ENCODE peak calls at places on chromosomes 7 and 10, in five cellular contexts. One of them, this sample, is unnamed.

GRCh38 chr7:54796150-54796549 is 37.1 kb upstream of the SEC61G start:
- DNase-seq in HepG2: no peak
- DNase-seq in fibroblast of lung: no peak
- DNase-seq in HL-60: no peak
- DNase-seq in lung: no peak
- DNase-seq in this sample: no peak

GRCh38 chr7:45082031-45082830 is 6.5 kb downstream of the NACAD start:
- DNase-seq in HepG2: no peak
- DNase-seq in fibroblast of lung: peak; percentile 24
- DNase-seq in HL-60: no peak
- DNase-seq in lung: no peak
- DNase-seq in this sample: no peak

GRCh38 chr10:30857803-30858202 is 173.9 kb downstream of the ZNF438 start:
- DNase-seq in HepG2: no peak
- DNase-seq in fibroblast of lung: peak; percentile 93
- DNase-seq in HL-60: peak; percentile 89
- DNase-seq in lung: peak; percentile 64
- DNase-seq in this sample: peak; percentile 1

GRCh38 chr10:98415710-98416077 is 712 bp upstream of the PYROXD2 start:
- DNase-seq in HepG2: peak; percentile 12
- DNase-seq in fibroblast of lung: no peak
- DNase-seq in HL-60: no peak
- DNase-seq in lung: no peak
- DNase-seq in this sample: no peak

GRCh38 chr7:149881328-149882263 is 7.8 kb downstream of the ATP6V0E2 start:
- DNase-seq in HepG2: no peak
- DNase-seq in fibroblast of lung: no peak
- DNase-seq in HL-60: no peak
- DNase-seq in lung: no peak
- DNase-seq in this sample: no peak

GRCh38 chr10:31340343-31340742 is 21.3 kb downstream of the ZEB1 start:
- DNase-seq in HepG2: peak; percentile 30
- DNase-seq in fibroblast of lung: no peak
- DNase-seq in HL-60: no peak
- DNase-seq in lung: no peak
- DNase-seq in this sample: no peak

GRCh38 chr7:45157286-45157652 is 322 bp upstream of the RAMP3 start:
- DNase-seq in HepG2: no peak
- DNase-seq in fibroblast of lung: no peak
- DNase-seq in HL-60: no peak
- DNase-seq in lung: no peak
- DNase-seq in this sample: no peak

GRCh38 chr7:101612885-101613490 is 16.1 kb downstream of the MYL10 start:
- DNase-seq in HepG2: no peak
- DNase-seq in fibroblast of lung: no peak
- DNase-seq in HL-60: no peak
- DNase-seq in lung: no peak
- DNase-seq in this sample: no peak

GRCh38 chr7:106041140-106041717 is 70.9 kb downstream of the SYPL1 start:
- DNase-seq in HepG2: peak; percentile 50
- DNase-seq in fibroblast of lung: no peak
- DNase-seq in HL-60: no peak
- DNase-seq in lung: no peak
- DNase-seq in this sample: peak; percentile 24

GRCh38 chr7:135334830-135335543 is 101.3 kb downstream of the STRA8 start:
- DNase-seq in HepG2: no peak
- DNase-seq in fibroblast of lung: no peak
- DNase-seq in HL-60: no peak
- DNase-seq in lung: no peak
- DNase-seq in this sample: no peak

GRCh38 chr7:135333946-135334345 is 100.3 kb downstream of the STRA8 start:
- DNase-seq in HepG2: no peak
- DNase-seq in fibroblast of lung: no peak
- DNase-seq in HL-60: no peak
- DNase-seq in lung: no peak
- DNase-seq in this sample: no peak

GRCh38 chr7:135337506-135337905 is 103.9 kb downstream of the STRA8 start:
- DNase-seq in HepG2: no peak
- DNase-seq in fibroblast of lung: no peak
- DNase-seq in HL-60: no peak
- DNase-seq in lung: no peak
- DNase-seq in this sample: no peak

GRCh38 chr7:135338151-135338550 is 104.5 kb downstream of the STRA8 start:
- DNase-seq in HepG2: no peak
- DNase-seq in fibroblast of lung: no peak
- DNase-seq in HL-60: no peak
- DNase-seq in lung: no peak
- DNase-seq in this sample: no peak

GRCh38 chr7:135335628-135336139 is 102.0 kb downstream of the STRA8 start:
- DNase-seq in HepG2: peak; percentile 80
- DNase-seq in fibroblast of lung: peak; percentile 24
- DNase-seq in HL-60: no peak
- DNase-seq in lung: peak; percentile 54
- DNase-seq in this sample: peak; percentile 86
- H3K4me3 ChIP-seq in HepG2: no peak overlapping the region
- H3K4me3 ChIP-seq in fibroblast of lung: no peak overlapping the region
- H3K4me3 ChIP-seq in HL-60: no peak overlapping the region
- H3K4me3 ChIP-seq in lung: no peak overlapping the region
- H3K4me3 ChIP-seq in this sample: no peak overlapping the region

GRCh38 chr7:2806571-2806970 is 37.5 kb downstream of the GNA12 start:
- DNase-seq in HepG2: no peak
- DNase-seq in fibroblast of lung: no peak
- DNase-seq in HL-60: no peak
- DNase-seq in lung: no peak
- DNase-seq in this sample: no peak

GRCh38 chr7:2807846-2808772 is 36.0 kb downstream of the GNA12 start:
- DNase-seq in HepG2: no peak
- DNase-seq in fibroblast of lung: peak; percentile 26
- DNase-seq in HL-60: no peak
- DNase-seq in lung: no peak
- DNase-seq in this sample: no peak

GRCh38 chr7:2805213-2806003 is 38.7 kb downstream of the GNA12 start:
- DNase-seq in HepG2: peak; percentile 61
- DNase-seq in fibroblast of lung: no peak
- DNase-seq in HL-60: no peak
- DNase-seq in lung: no peak
- DNase-seq in this sample: no peak

GRCh38 chr7:2808891-2809660 is 35.0 kb downstream of the GNA12 start:
- DNase-seq in HepG2: no peak
- DNase-seq in fibroblast of lung: no peak
- DNase-seq in HL-60: no peak
- DNase-seq in lung: no peak
- DNase-seq in this sample: no peak

DNA sequence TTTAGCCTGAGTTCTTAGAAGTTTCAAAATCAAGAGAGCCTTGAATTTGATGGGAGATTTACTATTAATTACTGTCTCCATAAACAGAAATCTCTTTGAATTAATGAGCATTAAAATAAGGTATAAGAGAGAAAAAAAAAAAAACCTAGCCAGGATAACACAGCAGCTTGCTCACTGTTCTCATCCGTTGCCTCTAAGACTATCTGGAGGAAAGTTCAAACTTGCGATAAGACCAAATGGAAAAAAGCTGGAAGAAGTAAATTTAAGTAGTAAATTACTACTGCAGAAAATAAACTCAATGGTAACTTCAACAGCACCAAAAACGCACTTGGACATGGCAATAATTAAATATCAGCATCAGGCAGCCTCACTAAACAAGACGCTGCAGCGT is 36.7 kb downstream of the GNA12 start:
- DNase-seq in HepG2: no peak
- DNase-seq in fibroblast of lung: peak; percentile 36
- DNase-seq in HL-60: no peak
- DNase-seq in lung: no peak
- DNase-seq in this sample: no peak
- H3K4me3 ChIP-seq in HepG2: no peak overlapping the region
- H3K4me3 ChIP-seq in fibroblast of lung: no peak overlapping the region
- H3K4me3 ChIP-seq in HL-60: no peak overlapping the region
- H3K4me3 ChIP-seq in lung: no peak overlapping the region
- H3K4me3 ChIP-seq in this sample: no peak overlapping the region

GRCh38 chr10:35346248-35346647 is 9.9 kb downstream of the CCNY start:
- DNase-seq in HepG2: no peak
- DNase-seq in fibroblast of lung: no peak
- DNase-seq in HL-60: no peak
- DNase-seq in lung: no peak
- DNase-seq in this sample: no peak
- H3K4me3 ChIP-seq in HepG2: no peak overlapping the region
- H3K4me3 ChIP-seq in fibroblast of lung: no peak overlapping the region
- H3K4me3 ChIP-seq in HL-60: no peak overlapping the region
- H3K4me3 ChIP-seq in lung: no peak overlapping the region
- H3K4me3 ChIP-seq in this sample: no peak overlapping the region

GRCh38 chr10:88311264-88311663 is 271.9 kb downstream of the RNLS start:
- DNase-seq in HepG2: no peak
- DNase-seq in fibroblast of lung: no peak
- DNase-seq in HL-60: no peak
- DNase-seq in lung: no peak
- DNase-seq in this sample: no peak
- H3K4me3 ChIP-seq in HepG2: no peak overlapping the region
- H3K4me3 ChIP-seq in fibroblast of lung: no peak overlapping the region
- H3K4me3 ChIP-seq in HL-60: no peak overlapping the region
- H3K4me3 ChIP-seq in lung: no peak overlapping the region
- H3K4me3 ChIP-seq in this sample: no peak overlapping the region

DNA sequence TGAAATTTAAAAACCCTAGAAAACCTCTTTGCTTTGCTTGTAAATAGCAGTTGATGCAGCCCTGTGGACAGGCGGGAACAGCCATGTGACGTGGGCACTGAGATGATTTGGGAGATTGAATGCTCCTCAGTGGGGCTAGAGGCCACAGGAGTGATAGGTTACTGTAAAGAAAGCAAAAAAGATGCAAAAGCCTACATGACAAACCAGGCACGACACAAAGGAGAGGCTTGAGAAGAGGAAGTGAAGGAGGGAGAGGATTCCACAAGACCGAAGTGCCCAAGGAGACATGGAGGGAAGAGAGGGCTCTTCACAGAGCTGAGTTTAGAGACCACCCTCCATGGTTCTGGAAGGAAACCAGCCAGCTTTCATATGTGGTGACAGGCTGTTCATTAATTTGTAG is 25.7 kb downstream of the IKZF1 start:
- DNase-seq in HepG2: no peak
- DNase-seq in fibroblast of lung: no peak
- DNase-seq in HL-60: no peak
- DNase-seq in lung: no peak
- DNase-seq in this sample: no peak
- H3K4me3 ChIP-seq in HepG2: no peak overlapping the region
- H3K4me3 ChIP-seq in fibroblast of lung: no peak overlapping the region
- H3K4me3 ChIP-seq in HL-60: no peak overlapping the region
- H3K4me3 ChIP-seq in lung: no peak overlapping the region
- H3K4me3 ChIP-seq in this sample: no peak overlapping the region

DNA sequence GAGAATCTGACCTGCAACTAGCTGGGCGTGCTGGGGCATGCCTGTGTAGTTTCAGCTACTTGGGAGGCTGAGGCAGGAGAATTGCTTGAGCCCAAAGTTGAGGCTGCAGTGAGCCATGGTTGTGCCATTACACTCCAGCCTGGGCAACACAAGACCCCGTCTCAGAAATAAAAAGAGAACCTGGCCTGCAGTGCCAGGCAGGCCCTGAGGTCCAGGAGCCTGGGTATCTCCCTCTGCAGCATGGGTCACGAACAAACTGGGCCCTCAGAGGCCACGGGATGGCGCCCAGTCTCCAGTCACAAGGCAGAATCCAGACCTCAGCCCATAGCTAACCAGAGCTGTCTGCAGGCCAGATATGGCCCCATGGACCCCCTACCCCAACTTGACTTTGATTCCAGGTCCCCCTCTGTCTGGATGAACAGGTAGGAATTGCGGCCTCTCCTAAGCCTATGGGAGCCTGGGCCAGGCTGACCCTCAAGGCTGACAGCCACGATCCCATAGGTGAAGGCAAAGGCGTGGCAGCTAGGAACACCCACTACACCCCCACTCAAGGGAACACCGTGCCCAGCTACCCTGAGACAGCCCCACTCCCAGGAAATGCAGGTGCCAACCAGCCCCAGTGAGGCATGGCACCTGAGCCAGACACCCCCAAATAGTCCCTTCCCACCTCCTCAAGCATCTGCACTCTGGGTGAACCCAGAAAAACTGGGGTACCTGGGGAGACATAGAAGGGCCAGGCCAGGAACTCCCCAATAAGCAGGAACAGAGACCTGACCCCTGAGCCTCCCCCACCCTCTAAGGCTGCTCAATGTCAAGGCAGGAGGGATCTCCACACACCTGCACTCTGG is 102.8 kb upstream of the TNRC18 start:
- DNase-seq in HepG2: peak; percentile 57
- DNase-seq in fibroblast of lung: peak; percentile 63
- DNase-seq in HL-60: peak; percentile 64
- DNase-seq in lung: peak; percentile 39
- DNase-seq in this sample: peak; percentile 64
- H3K4me3 ChIP-seq in HepG2: no peak overlapping the region
- H3K4me3 ChIP-seq in fibroblast of lung: peak overlapping the region; percentile 91
- H3K4me3 ChIP-seq in HL-60: peak overlapping the region; percentile 0
- H3K4me3 ChIP-seq in lung: no peak overlapping the region
- H3K4me3 ChIP-seq in this sample: peak overlapping the region; percentile 0

GRCh38 chr7:67447297-67447696 is 450.7 kb downstream of the TYW1 start:
- DNase-seq in HepG2: no peak
- DNase-seq in fibroblast of lung: no peak
- DNase-seq in HL-60: no peak
- DNase-seq in lung: no peak
- DNase-seq in this sample: no peak
- H3K4me3 ChIP-seq in HepG2: no peak overlapping the region
- H3K4me3 ChIP-seq in fibroblast of lung: no peak overlapping the region
- H3K4me3 ChIP-seq in HL-60: no peak overlapping the region
- H3K4me3 ChIP-seq in lung: no peak overlapping the region
- H3K4me3 ChIP-seq in this sample: no peak overlapping the region

DNA sequence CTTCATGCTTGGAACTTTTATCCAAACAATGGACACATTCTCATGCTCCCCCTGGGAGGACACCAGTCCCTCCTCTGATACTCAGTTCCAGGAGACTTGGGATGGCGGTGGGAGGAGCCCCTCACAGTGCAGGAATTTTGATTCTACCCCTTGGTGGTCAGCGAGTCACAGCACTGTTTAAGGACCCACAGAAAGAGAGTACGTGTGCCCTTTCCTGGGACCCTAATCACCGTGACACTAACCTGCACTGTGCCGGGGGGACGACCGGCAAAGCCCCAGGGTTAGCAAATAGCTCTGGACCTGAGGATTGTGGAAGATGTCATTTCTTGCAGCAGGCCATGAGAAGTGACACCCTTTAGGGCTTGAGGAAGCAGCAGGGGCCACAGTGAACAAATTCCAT is 10.4 kb downstream of the AFAP1L2 start:
- DNase-seq in HepG2: no peak
- DNase-seq in fibroblast of lung: no peak
- DNase-seq in HL-60: no peak
- DNase-seq in lung: no peak
- DNase-seq in this sample: no peak
- H3K4me3 ChIP-seq in HepG2: no peak overlapping the region
- H3K4me3 ChIP-seq in fibroblast of lung: no peak overlapping the region
- H3K4me3 ChIP-seq in HL-60: no peak overlapping the region
- H3K4me3 ChIP-seq in lung: no peak overlapping the region
- H3K4me3 ChIP-seq in this sample: no peak overlapping the region